ENCODE peak calls at places on chromosomes 6 and 20, in four cellular contexts. N, X, U and A are unnamed samples.

GRCh38 chr6:122393339-122393896 is 6.0 kb upstream of the HSF2 start:
- DNase-seq in N (no peak), X (no peak), U (no peak), A (no peak)

GRCh38 chr20:53420061-53420460 is 173.6 kb downstream of the ZNF217 start:
- DNase-seq in N (no peak), U (no peak), X (no peak), A (no peak)

GRCh38 chr6:39166189-39166917 is 51.4 kb upstream of the SAYSD1 start:
- DNase-seq in U (peak; percentile 72), X (peak; percentile 79), N (peak; percentile 81), A (peak; percentile 72)

GRCh38 chr20:41476013-41476441 is 109.4 kb upstream of the EMILIN3 start:
- DNase-seq in N (no peak), U (no peak), X (no peak), A (no peak)

GRCh38 chr20:31809656-31810055 is 9.5 kb upstream of the MYLK2 start:
- DNase-seq in U (no peak), X (no peak), N (no peak), A (no peak)

GRCh38 chr20:52905235-52905634 is 66.9 kb upstream of the TSHZ2 start:
- DNase-seq in U (no peak), X (no peak), N (no peak), A (no peak)

GRCh38 chr6:7171119-7171518 is 63.4 kb downstream of the RREB1 start:
- DNase-seq in U (no peak), X (no peak), N (no peak), A (no peak)

GRCh38 chr6:146968041-146968760 is 236.0 kb upstream of the STXBP5 start:
- DNase-seq in X (no peak), N (no peak), U (no peak), A (no peak)

GRCh38 chr20:38209054-38209675 is 44.1 kb upstream of the TGM2 start:
- DNase-seq in X (no peak), N (no peak), U (no peak), A (no peak)

GRCh38 chr6:46772754-46773153 is 20.4 kb upstream of the MEP1A start:
- DNase-seq in X (no peak), U (no peak), N (no peak), A (no peak)

GRCh38 chr20:62156592-62157386 is 13.2 kb downstream of the SS18L1 start:
- DNase-seq in U (peak; percentile 56), X (peak; percentile 70), N (peak; percentile 65), A (peak; percentile 87)

GRCh38 chr6:13453771-13454251 is 33.6 kb downstream of the GFOD1 start:
- DNase-seq in X (peak; percentile 18), N (no peak), U (no peak), A (no peak)

GRCh38 chr6:3633711-3634110 is 117.8 kb downstream of the PXDC1 start:
- DNase-seq in X (no peak), U (no peak), N (no peak), A (no peak)

GRCh38 chr6:73028124-73028766 is 197.1 kb downstream of the KHDC1L start:
- DNase-seq in U (no peak), N (no peak), X (no peak), A (no peak)

GRCh38 chr20:49925901-49926454 is 10.2 kb upstream of the RNF114 start:
- DNase-seq in X (no peak), N (no peak), U (no peak), A (no peak)

GRCh38 chr6:35230950-35231349 is 17.2 kb downstream of the SCUBE3 start:
- DNase-seq in N (no peak), U (no peak), X (no peak), A (no peak)

GRCh38 chr6:31734703-31735500 is 1.4 kb downstream of the CLIC1 start:
- DNase-seq in N (peak; percentile 16), U (peak; percentile 35), X (peak; percentile 52), A (no peak)